ENCODE peak calls at places on chromosomes 1 and 21, in eight cellular contexts. One of them, this sample, is unnamed.
A peak's percentile ranks its signal among the peaks of the same experiment; 100 is the strongest.

GRCh38 chr1:51154776-51155175 is 52.7 kb downstream of the C1orf185 start:
- DNase-seq in natural killer cell treated with Interleukin-12 subunit alpha and Interleukin-12 subunit beta and Interleukin-15 and Interleukin-18, amount 100 ng/mL, for 72 hours: no peak
- DNase-seq in NCI-H1694 treated with DMSO at 0.1 percent for 48 hours: no peak
- DNase-seq in fibroblast of the conjunctiva: no peak
- DNase-seq in activated T-helper 1 cell treated with anti-CD3 and anti-CD28 coated beads, Interleukin-12 subunit alpha, Interleukin-12 subunit beta, Interleukin-2, Interleukin-4 antibody, amounts not matched to agents 30 ng/mL and 10 ng/mL and 1 ng/mL, durations not matched to agents 14 hours and 24 hours and 36 hours: no peak
- DNase-seq in mesenteric fat pad: no peak
- DNase-seq in psoas muscle: no peak
- DNase-seq in B cell: no peak
- DNase-seq in this sample: no peak

GRCh38 chr1:94906382-94906781 is 20.5 kb downstream of the CNN3 start:
- DNase-seq in natural killer cell treated with Interleukin-12 subunit alpha and Interleukin-12 subunit beta and Interleukin-15 and Interleukin-18, amount 100 ng/mL, for 72 hours: no peak
- DNase-seq in fibroblast of the conjunctiva: no peak
- DNase-seq in B cell: no peak
- DNase-seq in NCI-H1694 treated with DMSO at 0.1 percent for 48 hours: no peak
- DNase-seq in psoas muscle: no peak
- DNase-seq in activated T-helper 1 cell treated with anti-CD3 and anti-CD28 coated beads, Interleukin-12 subunit alpha, Interleukin-12 subunit beta, Interleukin-2, Interleukin-4 antibody, amounts not matched to agents 30 ng/mL and 10 ng/mL and 1 ng/mL, durations not matched to agents 14 hours and 24 hours and 36 hours: no peak
- DNase-seq in mesenteric fat pad: no peak
- DNase-seq in this sample: no peak

GRCh38 chr1:150366416-150367296 is 2.7 kb downstream of the RPRD2 start:
- DNase-seq in natural killer cell treated with Interleukin-12 subunit alpha and Interleukin-12 subunit beta and Interleukin-15 and Interleukin-18, amount 100 ng/mL, for 72 hours: no peak
- DNase-seq in fibroblast of the conjunctiva: no peak
- DNase-seq in psoas muscle: no peak
- DNase-seq in activated T-helper 1 cell treated with anti-CD3 and anti-CD28 coated beads, Interleukin-12 subunit alpha, Interleukin-12 subunit beta, Interleukin-2, Interleukin-4 antibody, amounts not matched to agents 30 ng/mL and 10 ng/mL and 1 ng/mL, durations not matched to agents 14 hours and 24 hours and 36 hours: no peak
- DNase-seq in B cell: no peak
- DNase-seq in mesenteric fat pad: no peak
- DNase-seq in NCI-H1694 treated with DMSO at 0.1 percent for 48 hours: no peak
- DNase-seq in this sample: peak; percentile 8

GRCh38 chr1:229108598-229109201 is 162.2 kb upstream of the RAB4A start:
- DNase-seq in activated T-helper 1 cell treated with anti-CD3 and anti-CD28 coated beads, Interleukin-12 subunit alpha, Interleukin-12 subunit beta, Interleukin-2, Interleukin-4 antibody, amounts not matched to agents 30 ng/mL and 10 ng/mL and 1 ng/mL, durations not matched to agents 14 hours and 24 hours and 36 hours: no peak
- DNase-seq in psoas muscle: no peak
- DNase-seq in natural killer cell treated with Interleukin-12 subunit alpha and Interleukin-12 subunit beta and Interleukin-15 and Interleukin-18, amount 100 ng/mL, for 72 hours: no peak
- DNase-seq in fibroblast of the conjunctiva: no peak
- DNase-seq in B cell: no peak
- DNase-seq in mesenteric fat pad: no peak
- DNase-seq in NCI-H1694 treated with DMSO at 0.1 percent for 48 hours: no peak
- DNase-seq in this sample: no peak

GRCh38 chr1:206081811-206082210 is 28.8 kb downstream of the RHEX start:
- DNase-seq in mesenteric fat pad: no peak
- DNase-seq in activated T-helper 1 cell treated with anti-CD3 and anti-CD28 coated beads, Interleukin-12 subunit alpha, Interleukin-12 subunit beta, Interleukin-2, Interleukin-4 antibody, amounts not matched to agents 30 ng/mL and 10 ng/mL and 1 ng/mL, durations not matched to agents 14 hours and 24 hours and 36 hours: no peak
- DNase-seq in NCI-H1694 treated with DMSO at 0.1 percent for 48 hours: no peak
- DNase-seq in B cell: no peak
- DNase-seq in natural killer cell treated with Interleukin-12 subunit alpha and Interleukin-12 subunit beta and Interleukin-15 and Interleukin-18, amount 100 ng/mL, for 72 hours: no peak
- DNase-seq in psoas muscle: no peak
- DNase-seq in fibroblast of the conjunctiva: no peak
- DNase-seq in this sample: no peak

GRCh38 chr1:232130815-232131474 is 499.0 kb downstream of the SIPA1L2 start:
- DNase-seq in activated T-helper 1 cell treated with anti-CD3 and anti-CD28 coated beads, Interleukin-12 subunit alpha, Interleukin-12 subunit beta, Interleukin-2, Interleukin-4 antibody, amounts not matched to agents 30 ng/mL and 10 ng/mL and 1 ng/mL, durations not matched to agents 14 hours and 24 hours and 36 hours: no peak
- DNase-seq in psoas muscle: no peak
- DNase-seq in mesenteric fat pad: no peak
- DNase-seq in natural killer cell treated with Interleukin-12 subunit alpha and Interleukin-12 subunit beta and Interleukin-15 and Interleukin-18, amount 100 ng/mL, for 72 hours: no peak
- DNase-seq in fibroblast of the conjunctiva: no peak
- DNase-seq in NCI-H1694 treated with DMSO at 0.1 percent for 48 hours: no peak
- DNase-seq in B cell: no peak
- DNase-seq in this sample: no peak

GRCh38 chr1:151549199-151549598 is 9.1 kb downstream of the TUFT1 start:
- DNase-seq in B cell: no peak
- DNase-seq in psoas muscle: no peak
- DNase-seq in fibroblast of the conjunctiva: no peak
- DNase-seq in mesenteric fat pad: no peak
- DNase-seq in NCI-H1694 treated with DMSO at 0.1 percent for 48 hours: no peak
- DNase-seq in natural killer cell treated with Interleukin-12 subunit alpha and Interleukin-12 subunit beta and Interleukin-15 and Interleukin-18, amount 100 ng/mL, for 72 hours: no peak
- DNase-seq in activated T-helper 1 cell treated with anti-CD3 and anti-CD28 coated beads, Interleukin-12 subunit alpha, Interleukin-12 subunit beta, Interleukin-2, Interleukin-4 antibody, amounts not matched to agents 30 ng/mL and 10 ng/mL and 1 ng/mL, durations not matched to agents 14 hours and 24 hours and 36 hours: no peak
- DNase-seq in this sample: no peak

GRCh38 chr1:21149862-21150432 is 26.8 kb downstream of the EIF4G3 start:
- DNase-seq in psoas muscle: no peak
- DNase-seq in fibroblast of the conjunctiva: peak; percentile 78
- DNase-seq in natural killer cell treated with Interleukin-12 subunit alpha and Interleukin-12 subunit beta and Interleukin-15 and Interleukin-18, amount 100 ng/mL, for 72 hours: no peak
- DNase-seq in mesenteric fat pad: no peak
- DNase-seq in NCI-H1694 treated with DMSO at 0.1 percent for 48 hours: no peak
- DNase-seq in activated T-helper 1 cell treated with anti-CD3 and anti-CD28 coated beads, Interleukin-12 subunit alpha, Interleukin-12 subunit beta, Interleukin-2, Interleukin-4 antibody, amounts not matched to agents 30 ng/mL and 10 ng/mL and 1 ng/mL, durations not matched to agents 14 hours and 24 hours and 36 hours: no peak
- DNase-seq in B cell: no peak
- DNase-seq in this sample: no peak

GRCh38 chr21:31873275-31873695 is 465 bp downstream of the HUNK start:
- DNase-seq in mesenteric fat pad: peak; percentile 84
- DNase-seq in fibroblast of the conjunctiva: no peak
- DNase-seq in NCI-H1694 treated with DMSO at 0.1 percent for 48 hours: peak; percentile 47
- DNase-seq in activated T-helper 1 cell treated with anti-CD3 and anti-CD28 coated beads, Interleukin-12 subunit alpha, Interleukin-12 subunit beta, Interleukin-2, Interleukin-4 antibody, amounts not matched to agents 30 ng/mL and 10 ng/mL and 1 ng/mL, durations not matched to agents 14 hours and 24 hours and 36 hours: no peak
- DNase-seq in B cell: peak; percentile 70
- DNase-seq in natural killer cell treated with Interleukin-12 subunit alpha and Interleukin-12 subunit beta and Interleukin-15 and Interleukin-18, amount 100 ng/mL, for 72 hours: no peak
- DNase-seq in psoas muscle: no peak
- DNase-seq in this sample: no peak

GRCh38 chr1:153288634-153289275 is 24.0 kb downstream of the PGLYRP3 start:
- DNase-seq in natural killer cell treated with Interleukin-12 subunit alpha and Interleukin-12 subunit beta and Interleukin-15 and Interleukin-18, amount 100 ng/mL, for 72 hours: no peak
- DNase-seq in B cell: peak; percentile 34
- DNase-seq in activated T-helper 1 cell treated with anti-CD3 and anti-CD28 coated beads, Interleukin-12 subunit alpha, Interleukin-12 subunit beta, Interleukin-2, Interleukin-4 antibody, amounts not matched to agents 30 ng/mL and 10 ng/mL and 1 ng/mL, durations not matched to agents 14 hours and 24 hours and 36 hours: no peak
- DNase-seq in NCI-H1694 treated with DMSO at 0.1 percent for 48 hours: no peak
- DNase-seq in psoas muscle: no peak
- DNase-seq in fibroblast of the conjunctiva: no peak
- DNase-seq in mesenteric fat pad: no peak
- DNase-seq in this sample: no peak

GRCh38 chr1:240314845-240315746 is 223.4 kb downstream of the FMN2 start:
- DNase-seq in activated T-helper 1 cell treated with anti-CD3 and anti-CD28 coated beads, Interleukin-12 subunit alpha, Interleukin-12 subunit beta, Interleukin-2, Interleukin-4 antibody, amounts not matched to agents 30 ng/mL and 10 ng/mL and 1 ng/mL, durations not matched to agents 14 hours and 24 hours and 36 hours: no peak
- DNase-seq in natural killer cell treated with Interleukin-12 subunit alpha and Interleukin-12 subunit beta and Interleukin-15 and Interleukin-18, amount 100 ng/mL, for 72 hours: no peak
- DNase-seq in NCI-H1694 treated with DMSO at 0.1 percent for 48 hours: no peak
- DNase-seq in psoas muscle: no peak
- DNase-seq in B cell: no peak
- DNase-seq in mesenteric fat pad: no peak
- DNase-seq in fibroblast of the conjunctiva: peak; percentile 66
- DNase-seq in this sample: no peak

GRCh38 chr1:59446257-59446901 is 149.5 kb downstream of the FGGY start:
- DNase-seq in activated T-helper 1 cell treated with anti-CD3 and anti-CD28 coated beads, Interleukin-12 subunit alpha, Interleukin-12 subunit beta, Interleukin-2, Interleukin-4 antibody, amounts not matched to agents 30 ng/mL and 10 ng/mL and 1 ng/mL, durations not matched to agents 14 hours and 24 hours and 36 hours: no peak
- DNase-seq in NCI-H1694 treated with DMSO at 0.1 percent for 48 hours: no peak
- DNase-seq in natural killer cell treated with Interleukin-12 subunit alpha and Interleukin-12 subunit beta and Interleukin-15 and Interleukin-18, amount 100 ng/mL, for 72 hours: no peak
- DNase-seq in psoas muscle: no peak
- DNase-seq in B cell: no peak
- DNase-seq in fibroblast of the conjunctiva: peak; percentile 89
- DNase-seq in mesenteric fat pad: no peak
- DNase-seq in this sample: no peak

GRCh38 chr21:42798106-42798505 is 81.2 kb downstream of the WDR4 start:
- DNase-seq in mesenteric fat pad: no peak
- DNase-seq in psoas muscle: no peak
- DNase-seq in fibroblast of the conjunctiva: no peak
- DNase-seq in activated T-helper 1 cell treated with anti-CD3 and anti-CD28 coated beads, Interleukin-12 subunit alpha, Interleukin-12 subunit beta, Interleukin-2, Interleukin-4 antibody, amounts not matched to agents 30 ng/mL and 10 ng/mL and 1 ng/mL, durations not matched to agents 14 hours and 24 hours and 36 hours: no peak
- DNase-seq in B cell: no peak
- DNase-seq in NCI-H1694 treated with DMSO at 0.1 percent for 48 hours: no peak
- DNase-seq in natural killer cell treated with Interleukin-12 subunit alpha and Interleukin-12 subunit beta and Interleukin-15 and Interleukin-18, amount 100 ng/mL, for 72 hours: no peak
- DNase-seq in this sample: no peak

GRCh38 chr1:93672069-93672468 is 9.6 kb downstream of the BCAR3 start:
- DNase-seq in activated T-helper 1 cell treated with anti-CD3 and anti-CD28 coated beads, Interleukin-12 subunit alpha, Interleukin-12 subunit beta, Interleukin-2, Interleukin-4 antibody, amounts not matched to agents 30 ng/mL and 10 ng/mL and 1 ng/mL, durations not matched to agents 14 hours and 24 hours and 36 hours: no peak
- DNase-seq in mesenteric fat pad: no peak
- DNase-seq in fibroblast of the conjunctiva: peak; percentile 68
- DNase-seq in B cell: no peak
- DNase-seq in natural killer cell treated with Interleukin-12 subunit alpha and Interleukin-12 subunit beta and Interleukin-15 and Interleukin-18, amount 100 ng/mL, for 72 hours: no peak
- DNase-seq in psoas muscle: peak; percentile 58
- DNase-seq in NCI-H1694 treated with DMSO at 0.1 percent for 48 hours: no peak
- DNase-seq in this sample: no peak

GRCh38 chr1:30058966-30059365 is 664.4 kb downstream of the MATN1 start:
- DNase-seq in B cell: no peak
- DNase-seq in psoas muscle: no peak
- DNase-seq in fibroblast of the conjunctiva: peak; percentile 65
- DNase-seq in activated T-helper 1 cell treated with anti-CD3 and anti-CD28 coated beads, Interleukin-12 subunit alpha, Interleukin-12 subunit beta, Interleukin-2, Interleukin-4 antibody, amounts not matched to agents 30 ng/mL and 10 ng/mL and 1 ng/mL, durations not matched to agents 14 hours and 24 hours and 36 hours: no peak
- DNase-seq in mesenteric fat pad: no peak
- DNase-seq in NCI-H1694 treated with DMSO at 0.1 percent for 48 hours: no peak
- DNase-seq in natural killer cell treated with Interleukin-12 subunit alpha and Interleukin-12 subunit beta and Interleukin-15 and Interleukin-18, amount 100 ng/mL, for 72 hours: no peak
- DNase-seq in this sample: no peak

GRCh38 chr1:11740258-11741192 is 4.6 kb downstream of the AGTRAP start:
- DNase-seq in mesenteric fat pad: no peak
- DNase-seq in fibroblast of the conjunctiva: no peak
- DNase-seq in activated T-helper 1 cell treated with anti-CD3 and anti-CD28 coated beads, Interleukin-12 subunit alpha, Interleukin-12 subunit beta, Interleukin-2, Interleukin-4 antibody, amounts not matched to agents 30 ng/mL and 10 ng/mL and 1 ng/mL, durations not matched to agents 14 hours and 24 hours and 36 hours: peak; percentile 44
- DNase-seq in natural killer cell treated with Interleukin-12 subunit alpha and Interleukin-12 subunit beta and Interleukin-15 and Interleukin-18, amount 100 ng/mL, for 72 hours: peak; percentile 86
- DNase-seq in B cell: no peak
- DNase-seq in NCI-H1694 treated with DMSO at 0.1 percent for 48 hours: no peak
- DNase-seq in psoas muscle: no peak
- DNase-seq in this sample: no peak

This sample was measured in GM06990.